ENCODE peak calls at places on chromosomes 5 and 9, in nine cellular contexts. J, G, Y, R, C, S, Q, Z and I are unnamed samples.

GRCh38 chr5:1824903-1825841 is 24.0 kb downstream of the NDUFS6 start:
- DNase-seq in J (no peak), G (no peak), Y (no peak), R (no peak), C (no peak), S (no peak), Q (no peak), Z (no peak), I (no peak)

GRCh38 chr9:117466111-117466510 is 51.3 kb upstream of the ASTN2 start:
- DNase-seq in J (no peak), G (no peak), Y (no peak), R (no peak), C (no peak), S (no peak), Q (no peak), Z (no peak), I (no peak)

GRCh38 chr9:84331119-84331791 is 9.3 kb downstream of the SLC28A3 start:
- DNase-seq in J (peak), G (no peak), Y (no peak), R (no peak), C (no peak), S (no peak), Q (no peak), Z (no peak), I (no peak)

GRCh38 chr9:89993678-89994630 is 389.1 kb downstream of the GADD45G start:
- DNase-seq in J (no peak), G (no peak), Y (peak), R (no peak), C (no peak), S (no peak), Q (peak), Z (no peak), I (peak)

GRCh38 chr9:129496187-129497063 is 124.5 kb downstream of the C9orf50 start:
- DNase-seq in J (peak), G (peak), Y (peak), R (peak), C (peak), S (peak), Q (peak), Z (no peak), I (peak)

GRCh38 chr9:137297966-137298365 is 4.1 kb downstream of the NRARP start:
- DNase-seq in J (no peak), G (no peak), Y (no peak), R (no peak), C (no peak), S (no peak), Q (no peak), Z (no peak), I (no peak)

GRCh38 chr9:127589955-127590370 is 22.1 kb upstream of the STXBP1 start:
- DNase-seq in J (peak), G (peak), Y (peak), R (peak), C (peak), S (peak), Q (peak), Z (peak), I (peak)

GRCh38 chr5:97078958-97079357 is 63.5 kb downstream of the LIX1 start:
- DNase-seq in J (no peak), G (peak), Y (no peak), R (peak), C (no peak), S (no peak), Q (no peak), Z (peak), I (no peak)

GRCh38 chr9:93111371-93112115 is 15.5 kb downstream of the CARD19 start:
- DNase-seq in J (no peak), G (peak), Y (no peak), R (no peak), C (no peak), S (no peak), Q (no peak), Z (no peak), I (no peak)

GRCh38 chr5:39076757-39077475 is 2.7 kb upstream of the RICTOR start:
- DNase-seq in J (peak), G (peak), Y (no peak), R (peak), C (no peak), S (no peak), Q (no peak), Z (peak), I (peak)

GRCh38 chr5:67028371-67028770 is 168.2 kb downstream of the CD180 start:
- DNase-seq in J (no peak), G (peak), Y (no peak), R (no peak), C (no peak), S (no peak), Q (no peak), Z (no peak), I (no peak)

GRCh38 chr9:108860354-108860753 is 1.7 kb upstream of the ACTL7A start:
- DNase-seq in J (no peak), G (no peak), Y (no peak), R (no peak), C (no peak), S (no peak), Q (no peak), Z (no peak), I (peak)

GRCh38 chr5:32538031-32538547 is 47.3 kb upstream of the SUB1 start:
- DNase-seq in J (no peak), G (no peak), Y (no peak), R (no peak), C (peak), S (peak), Q (no peak), Z (peak), I (no peak)

GRCh38 chr9:8863886-8864881 is 1064.6 kb upstream of the DMAC1 start:
- DNase-seq in J (peak), G (no peak), Y (peak), R (no peak), C (no peak), S (no peak), Q (no peak), Z (no peak), I (no peak)

GRCh38 chr9:129983891-129984290 is 59.1 kb downstream of the FNBP1 start:
- DNase-seq in J (no peak), G (no peak), Y (no peak), R (peak), C (no peak), S (no peak), Q (no peak), Z (no peak), I (no peak)

GRCh38 chr5:147051193-147051592 is 172.6 kb upstream of the PPP2R2B start:
- DNase-seq in J (peak), G (peak), Y (no peak), R (peak), C (no peak), S (no peak), Q (no peak), Z (no peak), I (no peak)

GRCh38 chr5:177336603-177337494 is 14.6 kb downstream of the LMAN2 start:
- DNase-seq in J (no peak), G (no peak), Y (no peak), R (no peak), C (no peak), S (no peak), Q (no peak), Z (no peak), I (no peak)

GRCh38 chr9:1881708-1882351 is 133.3 kb upstream of the SMARCA2 start:
- DNase-seq in J (no peak), G (no peak), Y (no peak), R (no peak), C (no peak), S (no peak), Q (no peak), Z (peak), I (no peak)

GRCh38 chr5:37146896-37147295 is 102.3 kb downstream of the CPLANE1 start:
- DNase-seq in J (no peak), G (no peak), Y (no peak), R (no peak), C (no peak), S (no peak), Q (no peak), Z (no peak), I (no peak)

GRCh38 chr9:109475526-109475925 is 22.6 kb downstream of the PTPN3 start:
- DNase-seq in J (no peak), G (no peak), Y (no peak), R (no peak), C (peak), S (no peak), Q (no peak), Z (no peak), I (no peak)

GRCh38 chr5:22787398-22787797 is 65.7 kb downstream of the CDH12 start:
- DNase-seq in J (no peak), G (no peak), Y (no peak), R (no peak), C (no peak), S (no peak), Q (no peak), Z (no peak), I (no peak)

GRCh38 chr9:88807426-88807825 is 183.8 kb upstream of the S1PR3 start:
- DNase-seq in J (no peak), G (no peak), Y (no peak), R (no peak), C (no peak), S (no peak), Q (no peak), Z (no peak), I (no peak)

GRCh38 chr5:122707796-122708195 is 67.1 kb upstream of the SNX2 start:
- DNase-seq in J (no peak), G (peak), Y (no peak), R (no peak), C (no peak), S (no peak), Q (no peak), Z (no peak), I (no peak)

GRCh38 chr5:14487101-14487895 is 94.3 kb upstream of the OTULINL start:
- DNase-seq in J (no peak), G (no peak), Y (no peak), R (no peak), C (no peak), S (no peak), Q (no peak), Z (no peak), I (no peak)